ENCODE peak calls at places on chromosomes 11 and 22, in five cellular contexts. F, G, E, O and A are unnamed samples.

GRCh38 chr11:108873305-108873704 is 208.4 kb downstream of the DDX10 start:
- DNase-seq in O (no peak), E (no peak), G (no peak), F (no peak), A (no peak)

GRCh38 chr11:19802773-19803293 is 90.2 kb downstream of the NAV2 start:
- DNase-seq in F (peak; percentile 17), E (no peak), G (no peak), O (no peak), A (no peak)

GRCh38 chr22:19896665-19897355 is 42.1 kb upstream of the GNB1L start:
- DNase-seq in F (no peak), O (no peak), E (no peak), G (no peak), A (no peak)

GRCh38 chr22:19554834-19555404 is 30.7 kb upstream of the CLDN5 start:
- DNase-seq in F (no peak), E (no peak), G (no peak), O (no peak), A (no peak)

GRCh38 chr11:2775626-2776350 is 76.0 kb upstream of the KCNQ1OT1 start:
- DNase-seq in O (peak; percentile 2), G (no peak), F (peak; percentile 1), E (peak; percentile 49), A (peak; percentile 58)

GRCh38 chr11:76159303-76159937 is 46.9 kb downstream of the WNT11 start:
- DNase-seq in E (peak; percentile 27), F (no peak), O (no peak), G (no peak), A (no peak)

GRCh38 chr11:124841186-124841585 is 24.0 kb upstream of the ROBO3 start:
- DNase-seq in E (no peak), G (no peak), F (no peak), O (no peak), A (no peak)

GRCh38 chr11:20156876-20157613 is 3.2 kb downstream of the DBX1 start:
- DNase-seq in E (no peak), O (no peak), G (peak; percentile 20), F (peak; percentile 8), A (no peak)

GRCh38 chr22:45450931-45451651 is 37.6 kb downstream of the RIBC2 start:
- DNase-seq in G (no peak), F (peak; percentile 32), E (no peak), O (no peak), A (no peak)

GRCh38 chr11:17532814-17533213 is 11.4 kb downstream of the USH1C start:
- DNase-seq in E (no peak), G (no peak), O (no peak), F (no peak), A (no peak)

GRCh38 chr11:128458316-128458715 is 129.0 kb downstream of the ETS1 start:
- DNase-seq in G (no peak), O (no peak), E (no peak), F (no peak), A (no peak)

GRCh38 chr11:44011797-44012196 is 36.0 kb upstream of the ACCSL start:
- DNase-seq in F (no peak), E (no peak), G (no peak), O (no peak), A (no peak)

GRCh38 chr11:77506857-77507256 is 33.0 kb upstream of the PAK1 start:
- DNase-seq in E (no peak), F (no peak), G (peak; percentile 57), O (no peak), A (no peak)

GRCh38 chr11:66070604-66071325 is 693 bp downstream of the PACS1 start:
- DNase-seq in F (peak; percentile 57), O (peak; percentile 51), G (peak; percentile 43), E (peak; percentile 70), A (peak; percentile 71)

GRCh38 chr22:24706732-24707476 is 67.6 kb downstream of the PIWIL3 start:
- DNase-seq in O (no peak), E (no peak), F (no peak), G (no peak), A (no peak)

GRCh38 chr11:66264893-66265292 is 3.5 kb upstream of the RAB1B start:
- DNase-seq in G (peak; percentile 48), F (no peak), E (no peak), O (no peak), A (no peak)

GRCh38 chr11:66363805-66364535 is 7.6 kb downstream of the SLC29A2 start:
- DNase-seq in F (no peak), G (peak; percentile 74), O (peak; percentile 13), E (no peak), A (no peak)

GRCh38 chr11:127965947-127966668 is 621.2 kb downstream of the ETS1 start:
- DNase-seq in G (no peak), E (no peak), F (no peak), O (no peak), A (no peak)

GRCh38 chr11:36775157-36775556 is 177.1 kb upstream of the RAG2 start:
- DNase-seq in E (no peak), G (no peak), F (no peak), O (no peak), A (no peak)

GRCh38 chr11:122690292-122690691 is 34.8 kb downstream of the UBASH3B start:
- DNase-seq in F (no peak), O (no peak), G (no peak), E (no peak), A (no peak)

GRCh38 chr11:77191823-77192495 is 63.9 kb downstream of the MYO7A start:
- DNase-seq in F (peak; percentile 90), O (peak; percentile 95), E (no peak), G (peak; percentile 89), A (no peak)

GRCh38 chr11:65981101-65981740 is 19.7 kb downstream of the SART1 start:
- DNase-seq in G (no peak), E (no peak), O (no peak), F (no peak), A (no peak)

GRCh38 chr11:11540157-11540556 is 81.6 kb downstream of the GALNT18 start:
- DNase-seq in O (no peak), F (no peak), E (no peak), G (no peak), A (no peak)

GRCh38 chr22:43515902-43516301 is 104.1 kb downstream of the MPPED1 start:
- DNase-seq in E (no peak), O (no peak), F (no peak), G (no peak), A (no peak)

GRCh38 chr11:131656839-131657211 is 286.4 kb downstream of the NTM start:
- DNase-seq in F (no peak), G (no peak), E (no peak), O (peak; percentile 64), A (no peak)

GRCh38 chr22:48884292-48884691 is 943.4 kb downstream of the BRD1 start:
- DNase-seq in O (no peak), E (peak; percentile 23), F (no peak), G (no peak), A (no peak)

GRCh38 chr11:5658318-5658717 is 26.6 kb downstream of the TRIM5 start:
- DNase-seq in E (no peak), O (no peak), G (no peak), F (no peak), A (no peak)

GRCh38 chr11:110431212-110432073 is 1.7 kb downstream of the FDX1 start:
- DNase-seq in O (no peak), E (no peak), G (no peak), F (no peak), A (no peak)
- H3K27ac ChIP-seq in O (peak overlapping the region; percentile 88), E (peak overlapping the region; percentile 100), G (peak overlapping the region; percentile 97), F (peak overlapping the region; percentile 91), A (peak overlapping the region; percentile 96)

DNA sequence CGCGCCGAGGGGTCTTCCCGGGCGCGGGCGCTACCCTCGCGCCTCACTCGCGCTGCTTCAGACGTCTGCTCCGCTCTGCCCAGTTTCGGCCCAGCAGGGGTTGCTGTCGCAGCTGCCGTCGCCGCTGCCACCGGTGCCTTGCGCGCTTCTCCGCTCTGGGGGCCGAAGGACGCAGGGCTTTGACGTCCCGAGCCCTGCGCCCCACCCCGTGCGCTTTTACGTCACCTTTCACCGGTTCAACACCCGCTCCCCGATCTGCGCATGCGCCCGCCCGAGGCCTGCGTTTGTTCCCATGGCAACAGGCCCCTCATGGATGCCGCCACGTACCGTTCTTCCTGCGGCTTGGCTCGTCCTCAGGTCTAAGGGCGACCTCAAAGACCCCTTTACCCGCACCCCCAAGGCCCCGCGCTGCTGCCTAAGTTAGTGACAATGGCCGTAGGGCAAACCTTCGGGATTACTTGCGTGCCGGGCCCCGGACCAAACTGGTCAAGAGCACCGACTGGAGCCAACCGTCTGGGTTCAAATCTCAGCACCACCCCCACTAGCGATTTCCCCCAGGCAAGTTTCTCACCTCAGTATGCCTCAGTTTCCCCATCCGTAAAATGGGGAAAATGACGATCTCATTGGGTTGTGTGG is 642 bp upstream of the CDK2AP2 start:
- DNase-seq in O (peak; percentile 99), G (peak; percentile 99), E (peak; percentile 98), F (peak; percentile 99), A (peak; percentile 100)
- TF ChIP-seq POLR2A in O (peak; percentile 69), G (peak; percentile 65), E (peak; percentile 20), F (no peak), A (no peak)

GRCh38 chr11:85740464-85741400 is 54.7 kb upstream of the CCDC89 start:
- DNase-seq in F (no peak), G (no peak), O (no peak), E (no peak), A (no peak)

GRCh38 chr11:85736121-85736520 is 50.1 kb upstream of the CCDC89 start:
- DNase-seq in F (no peak), O (no peak), E (no peak), G (no peak), A (no peak)

GRCh38 chr11:85732968-85733367 is 47.0 kb upstream of the CCDC89 start:
- DNase-seq in O (no peak), G (no peak), E (no peak), F (no peak), A (no peak)

GRCh38 chr11:85742348-85742747 is 56.4 kb upstream of the CCDC89 start:
- DNase-seq in G (no peak), F (no peak), E (no peak), O (no peak), A (no peak)

DNA sequence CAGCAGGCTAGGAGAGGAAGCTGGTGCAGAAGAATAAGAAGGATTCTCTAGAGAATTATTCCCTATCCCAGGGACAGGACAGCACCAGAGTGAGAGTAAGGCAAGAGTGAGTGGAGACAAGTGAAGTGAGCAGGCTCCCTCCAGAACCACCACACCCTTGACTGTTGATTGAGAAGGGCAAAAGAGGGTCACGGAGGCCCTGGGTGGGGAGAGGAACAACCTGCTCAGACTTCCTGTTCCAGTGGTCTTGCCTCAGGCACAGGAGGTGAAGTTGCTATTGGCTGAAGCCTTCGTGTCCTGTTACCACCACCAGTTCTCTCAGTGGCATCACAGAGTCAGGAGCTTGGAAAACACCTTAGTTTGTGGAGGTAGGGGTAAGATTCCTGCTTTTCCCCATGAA is 51.7 kb upstream of the CCDC89 start:
- DNase-seq in G (peak; percentile 22), E (no peak), O (no peak), F (no peak), A (no peak)
- H3K27ac ChIP-seq in G (no peak overlapping the region), E (no peak overlapping the region), O (no peak overlapping the region), F (no peak overlapping the region), A (no peak overlapping the region)

GRCh38 chr11:102447941-102448868 is 4.4 kb downstream of the TMEM123 start:
- DNase-seq in F (no peak), G (no peak), E (no peak), O (no peak), A (no peak)

GRCh38 chr11:102448869-102449224 is 3.7 kb downstream of the TMEM123 start:
- DNase-seq in O (peak; percentile 24), G (no peak), F (no peak), E (no peak), A (no peak)

GRCh38 chr11:102451041-102451692 is 1.4 kb downstream of the TMEM123 start:
- DNase-seq in G (no peak), E (no peak), O (no peak), F (no peak), A (no peak)

GRCh38 chr11:102451693-102452460 is 688 bp downstream of the TMEM123 start:
- DNase-seq in E (peak; percentile 84), G (peak; percentile 82), F (peak; percentile 71), O (peak; percentile 64), A (peak; percentile 55)

GRCh38 chr11:102449651-102450570 is 2.7 kb downstream of the TMEM123 start:
- DNase-seq in E (no peak), G (no peak), O (no peak), F (no peak), A (no peak)
- TF ChIP-seq POLR2A in E (no peak), G (no peak), O (no peak), F (no peak), A (no peak)